ENCODE peak calls at places on chromosomes 2 and 18, in six cellular contexts. One of them, this sample, is unnamed.

GRCh38 chr18:64679121-64679520 is 530.2 kb upstream of the LINC00305 start:
- DNase-seq in A549: no peak
- DNase-seq in AG04450: no peak
- DNase-seq in progenitor cell of endocrine pancreas: no peak
- DNase-seq in AG10803: no peak
- DNase-seq in CD4-positive, alpha-beta T cell: no peak
- DNase-seq in this sample: no peak

GRCh38 chr2:220096406-220096805 is 469.0 kb downstream of the SLC4A3 start:
- DNase-seq in A549: no peak
- DNase-seq in AG04450: no peak
- DNase-seq in progenitor cell of endocrine pancreas: no peak
- DNase-seq in AG10803: peak
- DNase-seq in CD4-positive, alpha-beta T cell: no peak
- DNase-seq in this sample: peak

GRCh38 chr18:37456873-37457272 is 108.7 kb downstream of the CELF4 start:
- DNase-seq in A549: no peak
- DNase-seq in AG04450: no peak
- DNase-seq in progenitor cell of endocrine pancreas: no peak
- DNase-seq in AG10803: no peak
- DNase-seq in CD4-positive, alpha-beta T cell: no peak
- DNase-seq in this sample: no peak

GRCh38 chr2:27171351-27171848 is 22.6 kb downstream of the TCF23 start:
- DNase-seq in A549: no peak
- DNase-seq in AG04450: no peak
- DNase-seq in progenitor cell of endocrine pancreas: no peak
- DNase-seq in AG10803: peak
- DNase-seq in CD4-positive, alpha-beta T cell: no peak
- DNase-seq in this sample: no peak

GRCh38 chr2:239201531-239201876 is 199.3 kb downstream of the HDAC4 start:
- DNase-seq in A549: no peak
- DNase-seq in AG04450: no peak
- DNase-seq in progenitor cell of endocrine pancreas: no peak
- DNase-seq in AG10803: peak
- DNase-seq in CD4-positive, alpha-beta T cell: no peak
- DNase-seq in this sample: no peak

GRCh38 chr2:104312684-104313083 is 541.2 kb upstream of the POU3F3 start:
- DNase-seq in A549: no peak
- DNase-seq in AG04450: no peak
- DNase-seq in progenitor cell of endocrine pancreas: no peak
- DNase-seq in AG10803: no peak
- DNase-seq in CD4-positive, alpha-beta T cell: no peak
- DNase-seq in this sample: no peak

GRCh38 chr2:191593622-191594416 is 84.1 kb upstream of the NABP1 start:
- DNase-seq in A549: peak
- DNase-seq in AG04450: no peak
- DNase-seq in progenitor cell of endocrine pancreas: no peak
- DNase-seq in AG10803: peak
- DNase-seq in CD4-positive, alpha-beta T cell: no peak
- DNase-seq in this sample: peak

GRCh38 chr2:170505631-170506270 is 209.4 kb upstream of the SP5 start:
- DNase-seq in A549: no peak
- DNase-seq in AG04450: no peak
- DNase-seq in progenitor cell of endocrine pancreas: no peak
- DNase-seq in AG10803: no peak
- DNase-seq in CD4-positive, alpha-beta T cell: no peak
- DNase-seq in this sample: no peak

GRCh38 chr2:233005096-233005495 is 8.0 kb downstream of the NGEF start:
- DNase-seq in A549: no peak
- DNase-seq in AG04450: no peak
- DNase-seq in progenitor cell of endocrine pancreas: no peak
- DNase-seq in AG10803: no peak
- DNase-seq in CD4-positive, alpha-beta T cell: no peak
- DNase-seq in this sample: no peak

GRCh38 chr2:60958800-60959199 is 58.7 kb upstream of the PEX13 start:
- DNase-seq in A549: peak
- DNase-seq in AG04450: peak
- DNase-seq in progenitor cell of endocrine pancreas: no peak
- DNase-seq in AG10803: peak
- DNase-seq in CD4-positive, alpha-beta T cell: no peak
- DNase-seq in this sample: peak

GRCh38 chr2:207337234-207338219 is 171.8 kb upstream of the KLF7 start:
- DNase-seq in A549: peak
- DNase-seq in AG04450: no peak
- DNase-seq in progenitor cell of endocrine pancreas: no peak
- DNase-seq in AG10803: no peak
- DNase-seq in CD4-positive, alpha-beta T cell: no peak
- DNase-seq in this sample: no peak

GRCh38 chr2:181805228-181806038 is 86.1 kb upstream of the ITPRID2 start:
- DNase-seq in A549: no peak
- DNase-seq in AG04450: no peak
- DNase-seq in progenitor cell of endocrine pancreas: no peak
- DNase-seq in AG10803: peak
- DNase-seq in CD4-positive, alpha-beta T cell: no peak
- DNase-seq in this sample: peak

GRCh38 chr2:189300917-189301316 is 121.4 kb upstream of the COL5A2 start:
- DNase-seq in A549: no peak
- DNase-seq in AG04450: no peak
- DNase-seq in progenitor cell of endocrine pancreas: no peak
- DNase-seq in AG10803: no peak
- DNase-seq in CD4-positive, alpha-beta T cell: peak
- DNase-seq in this sample: no peak

GRCh38 chr2:188291617-188292445 is at the start of gene GULP1:
- DNase-seq in A549: peak
- DNase-seq in AG04450: no peak
- DNase-seq in progenitor cell of endocrine pancreas: peak
- DNase-seq in AG10803: peak
- DNase-seq in CD4-positive, alpha-beta T cell: no peak
- DNase-seq in this sample: peak

GRCh38 chr2:236663267-236663666 is 93.6 kb downstream of the ACKR3 start:
- DNase-seq in A549: no peak
- DNase-seq in AG04450: no peak
- DNase-seq in progenitor cell of endocrine pancreas: no peak
- DNase-seq in AG10803: peak
- DNase-seq in CD4-positive, alpha-beta T cell: no peak
- DNase-seq in this sample: peak

GRCh38 chr2:2751715-2752315 is 420.7 kb upstream of the MYT1L start:
- DNase-seq in A549: no peak
- DNase-seq in AG04450: no peak
- DNase-seq in progenitor cell of endocrine pancreas: no peak
- DNase-seq in AG10803: no peak
- DNase-seq in CD4-positive, alpha-beta T cell: no peak
- DNase-seq in this sample: no peak

GRCh38 chr2:95267458-95268207 is 6.6 kb upstream of the PROM2 start:
- DNase-seq in A549: no peak
- DNase-seq in AG04450: no peak
- DNase-seq in progenitor cell of endocrine pancreas: peak
- DNase-seq in AG10803: no peak
- DNase-seq in CD4-positive, alpha-beta T cell: no peak
- DNase-seq in this sample: no peak

GRCh38 chr2:79935771-79936657 is 368.5 kb downstream of the LRRTM1 start:
- DNase-seq in A549: peak
- DNase-seq in AG04450: peak
- DNase-seq in progenitor cell of endocrine pancreas: peak
- DNase-seq in AG10803: peak
- DNase-seq in CD4-positive, alpha-beta T cell: no peak
- DNase-seq in this sample: peak

GRCh38 chr2:119425620-119426395 is 5.8 kb upstream of the TMEM37 start:
- DNase-seq in A549: peak
- DNase-seq in AG04450: no peak
- DNase-seq in progenitor cell of endocrine pancreas: no peak
- DNase-seq in AG10803: no peak
- DNase-seq in CD4-positive, alpha-beta T cell: no peak
- DNase-seq in this sample: no peak

GRCh38 chr18:41992066-41992465 is 37.0 kb downstream of the PIK3C3 start:
- DNase-seq in A549: no peak
- DNase-seq in AG04450: no peak
- DNase-seq in progenitor cell of endocrine pancreas: no peak
- DNase-seq in AG10803: peak
- DNase-seq in CD4-positive, alpha-beta T cell: no peak
- DNase-seq in this sample: no peak

GRCh38 chr2:58081000-58081399 is 34.4 kb downstream of the VRK2 start:
- DNase-seq in A549: peak
- DNase-seq in AG04450: no peak
- DNase-seq in progenitor cell of endocrine pancreas: no peak
- DNase-seq in AG10803: peak
- DNase-seq in CD4-positive, alpha-beta T cell: no peak
- DNase-seq in this sample: no peak

GRCh38 chr2:179606141-179606540 is 255.3 kb downstream of the ZNF385B start:
- DNase-seq in A549: no peak
- DNase-seq in AG04450: no peak
- DNase-seq in progenitor cell of endocrine pancreas: no peak
- DNase-seq in AG10803: no peak
- DNase-seq in CD4-positive, alpha-beta T cell: no peak
- DNase-seq in this sample: no peak

DNA sequence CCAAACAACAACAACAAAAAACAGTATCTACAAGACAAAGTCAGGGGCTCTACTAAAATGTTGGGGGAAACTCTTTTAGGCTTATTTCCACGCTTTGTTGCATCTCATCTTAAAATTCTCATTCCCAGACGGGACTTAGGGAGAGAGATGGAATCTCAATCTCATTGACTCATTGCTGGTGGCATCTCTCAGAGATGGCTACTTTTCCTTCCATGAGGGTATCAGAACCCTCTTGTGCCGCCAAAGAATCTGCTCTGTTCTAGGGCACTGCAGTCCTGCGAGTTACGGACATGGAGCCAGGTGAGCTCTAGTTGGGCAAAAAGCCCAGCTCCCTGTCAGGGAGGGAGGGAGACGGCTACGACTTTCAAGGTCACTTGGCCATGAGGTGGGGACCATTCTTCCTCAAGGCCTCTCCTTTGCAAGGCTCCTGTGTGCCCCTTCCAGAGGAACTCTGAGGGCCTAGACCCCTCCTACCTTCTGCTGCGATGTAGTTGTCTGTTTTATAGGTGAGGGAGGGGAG is 68.0 kb downstream of the MYCN start:
- DNase-seq in A549: no peak
- DNase-seq in AG04450: no peak
- DNase-seq in progenitor cell of endocrine pancreas: no peak
- DNase-seq in AG10803: no peak
- DNase-seq in CD4-positive, alpha-beta T cell: no peak
- DNase-seq in this sample: no peak
- TF ChIP-seq CTCF in A549: no peak
- TF ChIP-seq CTCF in AG04450: no peak
- TF ChIP-seq CTCF in progenitor cell of endocrine pancreas: no peak
- TF ChIP-seq CTCF in AG10803: no peak
- TF ChIP-seq CTCF in CD4-positive, alpha-beta T cell: no peak
- TF ChIP-seq CTCF in this sample: no peak

DNA sequence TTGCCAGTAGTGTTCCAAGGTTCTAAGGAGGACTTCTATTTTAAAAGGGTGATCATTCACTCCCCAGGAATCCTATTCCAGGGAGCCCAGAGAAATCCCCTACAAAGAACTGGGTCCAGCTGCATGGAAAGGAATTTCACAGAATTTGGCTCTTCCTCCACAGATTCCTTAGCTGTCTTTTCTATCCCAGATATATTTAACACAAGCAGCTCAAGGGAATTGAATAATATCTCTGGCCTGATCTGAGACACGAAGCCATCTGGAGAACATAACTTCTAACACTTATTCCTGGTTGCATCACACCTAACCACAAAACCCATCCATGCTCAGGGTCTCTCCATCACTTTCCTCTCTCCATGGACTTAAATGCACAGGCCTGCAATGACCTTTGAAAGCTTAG is 306.7 kb upstream of the ACVR2A start:
- DNase-seq in A549: no peak
- DNase-seq in AG04450: no peak
- DNase-seq in progenitor cell of endocrine pancreas: no peak
- DNase-seq in AG10803: peak
- DNase-seq in CD4-positive, alpha-beta T cell: no peak
- DNase-seq in this sample: no peak
- TF ChIP-seq CTCF in A549: no peak
- TF ChIP-seq CTCF in AG04450: no peak
- TF ChIP-seq CTCF in progenitor cell of endocrine pancreas: no peak
- TF ChIP-seq CTCF in AG10803: no peak
- TF ChIP-seq CTCF in CD4-positive, alpha-beta T cell: no peak
- TF ChIP-seq CTCF in this sample: no peak

DNA sequence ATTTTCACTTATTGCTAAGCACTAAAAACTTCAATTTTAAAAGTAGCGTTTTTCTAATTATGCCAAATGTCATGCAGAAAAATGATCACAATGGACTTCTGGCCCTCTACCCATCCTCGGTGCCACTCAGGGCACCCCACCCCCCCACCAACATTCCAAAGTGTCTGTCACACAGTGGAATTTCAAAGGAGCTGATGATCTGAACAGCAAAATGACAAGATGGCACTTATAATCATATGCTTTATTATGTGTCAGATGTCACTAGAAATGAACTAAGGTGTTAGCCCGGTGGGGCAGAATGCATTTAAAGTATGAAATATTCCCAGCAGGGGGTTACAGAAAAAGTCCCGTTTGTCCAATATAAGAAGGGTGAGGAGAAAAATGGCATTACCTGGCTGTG is 360.7 kb upstream of the RAB12 start:
- DNase-seq in A549: no peak
- DNase-seq in AG04450: no peak
- DNase-seq in progenitor cell of endocrine pancreas: no peak
- DNase-seq in AG10803: no peak
- DNase-seq in CD4-positive, alpha-beta T cell: no peak
- DNase-seq in this sample: no peak
- TF ChIP-seq CTCF in A549: no peak
- TF ChIP-seq CTCF in AG04450: no peak
- TF ChIP-seq CTCF in progenitor cell of endocrine pancreas: no peak
- TF ChIP-seq CTCF in AG10803: no peak
- TF ChIP-seq CTCF in CD4-positive, alpha-beta T cell: no peak
- TF ChIP-seq CTCF in this sample: no peak

GRCh38 chr18:57137847-57138246 is 9.0 kb upstream of the BOD1L2 start:
- DNase-seq in A549: no peak
- DNase-seq in AG04450: no peak
- DNase-seq in progenitor cell of endocrine pancreas: no peak
- DNase-seq in AG10803: no peak
- DNase-seq in CD4-positive, alpha-beta T cell: no peak
- DNase-seq in this sample: no peak

GRCh38 chr18:57134564-57135211 is 12.2 kb upstream of the BOD1L2 start:
- DNase-seq in A549: no peak
- DNase-seq in AG04450: no peak
- DNase-seq in progenitor cell of endocrine pancreas: no peak
- DNase-seq in AG10803: no peak
- DNase-seq in CD4-positive, alpha-beta T cell: no peak
- DNase-seq in this sample: no peak

GRCh38 chr18:57131782-57132181 is 15.1 kb upstream of the BOD1L2 start:
- DNase-seq in A549: no peak
- DNase-seq in AG04450: no peak
- DNase-seq in progenitor cell of endocrine pancreas: no peak
- DNase-seq in AG10803: no peak
- DNase-seq in CD4-positive, alpha-beta T cell: no peak
- DNase-seq in this sample: no peak

GRCh38 chr18:57141208-57142129 is 5.4 kb upstream of the BOD1L2 start:
- DNase-seq in A549: no peak
- DNase-seq in AG04450: no peak
- DNase-seq in progenitor cell of endocrine pancreas: no peak
- DNase-seq in AG10803: no peak
- DNase-seq in CD4-positive, alpha-beta T cell: no peak
- DNase-seq in this sample: no peak

DNA sequence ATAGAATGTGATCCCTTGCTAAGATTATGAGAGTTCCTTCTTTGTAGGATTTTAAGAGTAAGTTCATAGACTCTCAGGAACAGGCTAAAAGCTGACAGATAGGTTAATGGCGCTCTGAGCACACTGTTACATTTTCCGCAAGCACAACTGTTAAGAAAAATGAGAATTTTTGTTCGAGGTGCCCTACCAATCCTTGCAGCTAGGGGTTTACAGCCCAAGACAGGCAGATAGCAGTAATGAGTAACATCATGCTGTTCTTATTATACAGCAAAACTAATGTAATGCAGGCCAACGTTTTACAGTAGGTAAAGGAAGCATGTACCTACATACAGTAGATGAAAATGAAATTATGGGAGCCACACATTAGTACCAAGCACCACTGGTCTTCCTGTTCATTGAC is 11.2 kb upstream of the BOD1L2 start:
- DNase-seq in A549: no peak
- DNase-seq in AG04450: no peak
- DNase-seq in progenitor cell of endocrine pancreas: no peak
- DNase-seq in AG10803: no peak
- DNase-seq in CD4-positive, alpha-beta T cell: no peak
- DNase-seq in this sample: no peak
- TF ChIP-seq CTCF in A549: no peak
- TF ChIP-seq CTCF in AG04450: peak
- TF ChIP-seq CTCF in progenitor cell of endocrine pancreas: peak
- TF ChIP-seq CTCF in AG10803: no peak
- TF ChIP-seq CTCF in CD4-positive, alpha-beta T cell: no peak
- TF ChIP-seq CTCF in this sample: peak